ENCODE peak calls at places on chromosomes 12 and 14, in four cellular contexts. J is K562, F is IMR-90, L is heart left ventricle. N is an unnamed sample.

GRCh38 chr12:93323625-93324165 is 54.0 kb upstream of the NUDT4 start:
- DNase-seq in J (no peak), F (peak; percentile 44), L (no peak), N (no peak)

GRCh38 chr12:89863332-89863938 is 154.8 kb upstream of the ATP2B1 start:
- DNase-seq in J (no peak), F (no peak), L (no peak), N (no peak)

GRCh38 chr14:38623661-38624060 is 367.8 kb upstream of the CLEC14A start:
- DNase-seq in J (no peak), F (no peak), L (no peak), N (no peak)

GRCh38 chr12:47360771-47361388 is 281.1 kb upstream of the AMIGO2 start:
- DNase-seq in J (peak; percentile 17), F (no peak), L (no peak), N (no peak)

GRCh38 chr12:108029081-108029790 is 99.9 kb upstream of the WSCD2 start:
- DNase-seq in J (no peak), F (no peak), L (no peak), N (no peak)

GRCh38 chr12:74021937-74022336 is 515.7 kb upstream of the ATXN7L3B start:
- DNase-seq in J (peak; percentile 39), F (no peak), L (peak; percentile 45), N (peak; percentile 82)

GRCh38 chr14:46054526-46054925 is 597.1 kb downstream of the RPL10L start:
- DNase-seq in J (no peak), F (peak; percentile 79), L (no peak), N (no peak)

GRCh38 chr12:92369643-92370042 is 224.0 kb upstream of the BTG1 start:
- DNase-seq in J (no peak), F (no peak), L (no peak), N (no peak)

GRCh38 chr14:104546591-104547309 is 32.8 kb upstream of the C14orf180 start:
- DNase-seq in J (no peak), F (no peak), L (no peak), N (no peak)

GRCh38 chr14:99733551-99734405 is 49.7 kb downstream of the CYP46A1 start:
- DNase-seq in J (no peak), F (no peak), L (peak; percentile 54), N (no peak)

GRCh38 chr14:103905861-103906456 is 22.3 kb upstream of the TDRD9 start:
- DNase-seq in J (no peak), F (no peak), L (no peak), N (peak; percentile 32)

GRCh38 chr14:78202178-78202577 is 32.0 kb downstream of the NRXN3 start:
- DNase-seq in J (no peak), F (no peak), L (no peak), N (no peak)

GRCh38 chr12:72747460-72747859 is 475.3 kb downstream of the TRHDE start:
- DNase-seq in J (no peak), F (no peak), L (no peak), N (no peak)

GRCh38 chr12:879641-880040 is 69.9 kb downstream of the RAD52 start:
- DNase-seq in J (no peak), F (peak; percentile 86), L (no peak), N (no peak)

GRCh38 chr12:98645572-98646067 is 530 bp downstream of the APAF1 start:
- DNase-seq in J (peak; percentile 23), F (no peak), L (peak; percentile 32), N (peak; percentile 44)

GRCh38 chr14:61145258-61145902 is 135.8 kb downstream of the TMEM30B start:
- DNase-seq in J (no peak), F (peak; percentile 99), L (no peak), N (no peak)

GRCh38 chr12:132566551-132567131 is 43.7 kb downstream of the LRCOL1 start:
- DNase-seq in J (no peak), F (no peak), L (no peak), N (no peak)

GRCh38 chr12:108801736-108802665 is 55.4 kb downstream of the SSH1 start:
- DNase-seq in J (no peak), F (peak; percentile 83), L (peak; percentile 64), N (no peak)

GRCh38 chr12:24488091-24488596 is 460.8 kb downstream of the BCAT1 start:
- DNase-seq in J (no peak), F (peak; percentile 32), L (no peak), N (no peak)

GRCh38 chr14:98928418-98928817 is 343.6 kb downstream of the BCL11B start:
- DNase-seq in J (no peak), F (no peak), L (no peak), N (no peak)

GRCh38 chr14:23056257-23056955 is 914 bp downstream of the CDH24 start:
- DNase-seq in J (peak; percentile 87), F (peak; percentile 65), L (peak; percentile 75), N (no peak)

GRCh38 chr12:98678236-98678945 is 33.3 kb downstream of the APAF1 start:
- DNase-seq in J (no peak), F (no peak), L (no peak), N (no peak)

GRCh38 chr12:110750784-110751461 is 8.2 kb upstream of the PPP1CC start:
- DNase-seq in J (no peak), F (no peak), L (no peak), N (no peak)

GRCh38 chr12:16281157-16281556 is 3.7 kb upstream of the SLC15A5 start:
- DNase-seq in J (no peak), F (no peak), L (no peak), N (no peak)

GRCh38 chr14:77804592-77804991 is 4.7 kb downstream of the ADCK1 start:
- DNase-seq in J (peak; percentile 20), F (no peak), L (no peak), N (peak; percentile 41)

GRCh38 chr12:100767371-100767770 is 27.2 kb upstream of the ANO4 start:
- DNase-seq in J (no peak), F (no peak), L (no peak), N (no peak)

GRCh38 chr14:81363746-81364400 is 36.3 kb downstream of the STON2 start:
- DNase-seq in J (no peak), F (no peak), L (no peak), N (no peak)

GRCh38 chr14:67622675-67623074 is 3.0 kb downstream of the ARG2 start:
- DNase-seq in J (peak; percentile 15), F (peak; percentile 85), L (no peak), N (peak; percentile 36)

GRCh38 chr14:70148911-70149675 is 39.7 kb downstream of the SLC8A3 start:
- DNase-seq in J (no peak), F (no peak), L (no peak), N (no peak)

GRCh38 chr12:100234166-100234565 is 32.7 kb downstream of the DEPDC4 start:
- DNase-seq in J (no peak), F (peak; percentile 69), L (no peak), N (no peak)

GRCh38 chr14:67856806-67857205 is 37.2 kb downstream of the RAD51B start:
- DNase-seq in J (no peak), F (peak; percentile 24), L (no peak), N (no peak)

GRCh38 chr12:77893918-77894317 is 63.2 kb downstream of the NAV3 start:
- DNase-seq in J (no peak), F (peak; percentile 2), L (peak; percentile 19), N (no peak)

GRCh38 chr14:100534528-100535286 is 52.5 kb downstream of the BEGAIN start:
- DNase-seq in J (no peak), F (no peak), L (no peak), N (no peak)

GRCh38 chr12:65510584-65511050 is 232.1 kb downstream of the MSRB3 start:
- DNase-seq in J (no peak), F (no peak), L (peak; percentile 68), N (no peak)

GRCh38 chr14:24563505-24563904 is 12.5 kb downstream of the CTSG start:
- DNase-seq in J (no peak), F (no peak), L (no peak), N (no peak)

GRCh38 chr12:57048423-57048822 is 1.5 kb downstream of the MYO1A start:
- DNase-seq in J (peak; percentile 28), F (no peak), L (no peak), N (no peak)

GRCh38 chr12:57047981-57048380 is 1.9 kb downstream of the MYO1A start:
- DNase-seq in J (no peak), F (peak; percentile 43), L (no peak), N (no peak)

GRCh38 chr12:57049047-57049446 is 882 bp downstream of the MYO1A start:
- DNase-seq in J (no peak), F (no peak), L (no peak), N (no peak)

GRCh38 chr12:57049890-57050289 is at the start of gene MYO1A:
- DNase-seq in J (peak; percentile 32), F (peak; percentile 19), L (no peak), N (no peak)

GRCh38 chr12:57051011-57051410 is 1.1 kb upstream of the MYO1A start:
- DNase-seq in J (no peak), F (no peak), L (no peak), N (no peak)
- TF ChIP-seq POLR2A in J (no peak), F (no peak), L (no peak), N (no peak)

GRCh38 chr14:20305265-20306078 is at the start of gene TTC5:
- DNase-seq in J (peak; percentile 70), F (peak; percentile 89), L (peak; percentile 82), N (peak; percentile 93)
- TF ChIP-seq POLR2A in J (peak; percentile 52), F (no peak), L (no peak), N (peak; percentile 53)

DNA sequence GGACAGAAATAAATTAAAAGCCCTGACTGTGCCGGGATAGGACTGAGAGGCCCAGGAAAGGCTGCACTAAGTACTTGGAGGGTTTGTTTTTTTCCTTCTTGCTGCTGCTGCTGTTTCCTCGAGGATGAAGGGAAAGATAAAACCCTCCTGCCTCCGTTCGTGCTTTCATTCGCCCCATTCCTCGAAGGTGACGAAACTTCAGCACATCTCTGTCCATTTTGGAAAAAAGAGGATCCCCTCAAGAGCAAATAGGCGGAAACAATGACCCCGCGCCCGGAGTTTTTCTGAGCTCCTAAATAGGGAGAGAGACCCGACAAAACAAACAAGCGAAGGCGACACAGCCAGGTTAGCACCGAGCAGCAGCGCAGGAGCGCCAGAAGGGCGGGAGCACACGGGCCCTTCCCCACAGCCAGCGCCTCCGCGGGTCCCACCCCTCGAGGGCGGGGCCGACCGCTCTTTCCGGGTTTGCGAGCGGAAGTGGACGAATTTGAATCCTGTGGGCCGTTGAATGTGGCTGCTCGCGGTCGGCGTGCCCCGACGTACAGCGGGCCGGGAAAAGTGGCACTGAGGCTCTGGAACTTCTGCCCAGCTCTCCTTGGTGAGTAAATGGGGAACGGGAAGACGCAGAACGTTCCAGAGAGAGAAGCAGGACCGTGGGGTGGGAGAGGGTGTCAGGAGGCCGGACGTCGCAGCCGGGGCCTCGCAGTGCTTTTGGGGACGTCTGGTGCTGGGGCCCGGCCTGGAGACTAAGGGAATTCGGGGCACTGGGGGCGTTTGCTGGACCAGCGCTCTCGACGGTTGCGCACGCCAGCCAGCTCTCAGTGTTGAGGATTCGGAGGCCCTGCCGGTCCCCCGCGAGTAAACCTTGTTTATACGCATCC is at the start of gene G2E3:
- DNase-seq in J (peak; percentile 76), F (peak; percentile 80), L (peak; percentile 91), N (peak; percentile 91)
- TF ChIP-seq POLR2A in J (peak; percentile 86), F (peak; percentile 82), L (no peak), N (peak; percentile 86)

DNA sequence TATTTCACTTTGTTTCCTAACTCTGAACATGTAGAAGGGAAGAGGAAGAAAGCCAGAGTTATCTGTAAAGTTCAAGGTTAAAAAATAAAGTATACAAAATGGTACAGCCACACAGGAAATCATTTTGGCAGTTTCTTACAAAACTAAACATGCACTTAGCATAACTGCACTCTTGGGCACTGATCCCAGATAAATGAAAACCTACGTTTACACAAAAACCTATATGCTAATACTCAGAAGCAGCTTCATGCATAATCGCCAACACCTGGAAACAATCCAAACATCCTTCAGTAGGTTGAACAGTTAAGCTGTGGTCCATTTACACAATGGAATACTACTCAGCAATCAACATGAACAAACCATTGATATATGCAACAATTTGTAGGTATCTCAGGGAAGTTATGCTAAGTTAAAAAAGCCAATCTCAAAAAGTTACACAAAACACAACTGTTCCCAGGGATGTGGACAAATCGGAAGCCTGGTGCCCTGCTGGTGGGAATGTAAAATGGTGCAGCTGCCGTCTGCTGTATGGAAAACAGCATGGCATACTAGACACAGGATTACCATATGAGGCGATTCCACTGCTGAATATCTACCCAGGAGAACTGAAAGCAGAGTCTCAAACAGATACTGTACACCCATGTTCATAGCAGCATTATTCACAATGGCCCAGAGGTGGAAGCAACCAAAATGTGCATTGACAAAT is 37.6 kb downstream of the PSMC1 start:
- DNase-seq in J (no peak), F (peak; percentile 64), L (no peak), N (no peak)
- TF ChIP-seq POLR2A in J (no peak), F (no peak), L (no peak), N (no peak)

N was measured in erythroblast.